ENCODE peak calls at places on chromosomes 4 and X, in six cellular contexts. M is brain microvascular endothelial cell, L is GM23338, K is stomach, U is MM.1S, F is lung. W is an unnamed sample.

GRCh38 chr4:39044947-39045734 is 12.9 kb upstream of the TMEM156 start:
- DNase-seq in L (peak), K (peak), M (no peak), F (no peak), U (no peak), W (no peak)

GRCh38 chrX:53374222-53374820 is 48.1 kb downstream of the SMC1A start:
- DNase-seq in U (no peak), M (no peak), L (no peak), F (no peak), K (no peak), W (no peak)

GRCh38 chrX:105658136-105658535 is 164.2 kb upstream of the NRK start:
- DNase-seq in F (no peak), U (no peak), L (no peak), K (no peak), M (peak), W (no peak)

GRCh38 chrX:71911023-71911730 is 532 bp downstream of the NHSL2 start:
- DNase-seq in F (no peak), L (peak), K (no peak), M (no peak), U (peak), W (no peak)

GRCh38 chrX:85928606-85929005 is 118.8 kb downstream of the CHM start:
- DNase-seq in M (no peak), F (no peak), K (no peak), L (no peak), U (no peak), W (no peak)

GRCh38 chr4:114857831-114858230 is 255.6 kb downstream of the NDST4 start:
- DNase-seq in L (peak), F (no peak), K (no peak), M (no peak), U (no peak), W (no peak)

GRCh38 chr4:139530833-139531427 is 25.1 kb downstream of the SETD7 start:
- DNase-seq in U (peak), M (peak), K (peak), F (peak), L (peak), W (no peak)

GRCh38 chrX:12113321-12113720 is 25.0 kb upstream of the FRMPD4 start:
- DNase-seq in U (no peak), F (no peak), L (no peak), K (no peak), M (no peak), W (no peak)

GRCh38 chr4:87038837-87039715 is 104.3 kb downstream of the AFF1 start:
- DNase-seq in U (no peak), M (peak), K (peak), L (peak), F (no peak), W (peak)

GRCh38 chrX:116317409-116317808 is 119.0 kb upstream of the SLC6A14 start:
- DNase-seq in L (peak), U (no peak), F (peak), K (peak), M (peak), W (no peak)

GRCh38 chr4:24778427-24779225 is 16.7 kb upstream of the SOD3 start:
- DNase-seq in K (no peak), L (no peak), U (no peak), M (peak), F (no peak), W (peak)

GRCh38 chr4:112766422-112766821 is 129.5 kb downstream of the LARP7 start:
- DNase-seq in L (peak), K (no peak), U (peak), F (no peak), M (peak), W (no peak)

GRCh38 chrX:155577682-155578081 is 35.1 kb downstream of the TMLHE start:
- DNase-seq in K (no peak), F (no peak), L (peak), U (peak), M (no peak), W (no peak)

GRCh38 chrX:115690554-115691216 is 129.7 kb downstream of the PLS3 start:
- DNase-seq in K (peak), M (peak), U (peak), L (peak), F (peak), W (peak)

GRCh38 chrX:137926090-137926489 is 360.2 kb downstream of the ZIC3 start:
- DNase-seq in L (peak), M (no peak), K (no peak), F (no peak), U (peak), W (no peak)

GRCh38 chrX:45428816-45429215 is 228.1 kb upstream of the DIPK2B start:
- DNase-seq in M (no peak), L (no peak), F (no peak), K (no peak), U (no peak), W (no peak)

GRCh38 chr4:130395871-130396270 is 1299.9 kb downstream of the C4orf33 start:
- DNase-seq in K (no peak), F (no peak), L (no peak), U (no peak), M (peak), W (no peak)

GRCh38 chr4:171751538-171751937 is 61.7 kb upstream of the GALNTL6 start:
- DNase-seq in M (no peak), U (no peak), F (no peak), L (no peak), K (no peak), W (no peak)

GRCh38 chr4:183906736-183907651 is 1.9 kb downstream of the STOX2 start:
- DNase-seq in L (peak), U (no peak), F (no peak), M (no peak), K (no peak), W (no peak)

GRCh38 chr4:101156619-101157310 is 190.6 kb downstream of the PPP3CA start:
- DNase-seq in U (no peak), F (no peak), M (no peak), K (no peak), L (no peak), W (no peak)

GRCh38 chr4:152894673-152895072 is 41.5 kb upstream of the FHDC1 start:
- DNase-seq in M (peak), U (no peak), L (no peak), F (no peak), K (no peak), W (no peak)

GRCh38 chr4:88109123-88109864 is 49.1 kb downstream of the ABCG2 start:
- DNase-seq in U (no peak), M (no peak), K (no peak), L (no peak), F (no peak), W (no peak)

GRCh38 chr4:99863804-99864203 is 30.4 kb downstream of the LAMTOR3 start:
- DNase-seq in U (no peak), M (peak), L (no peak), K (no peak), F (no peak), W (no peak)

GRCh38 chr4:81165853-81166430 is 49.1 kb downstream of the PRKG2 start:
- DNase-seq in U (no peak), M (no peak), L (no peak), F (no peak), K (no peak), W (no peak)

GRCh38 chr4:37815591-37815990 is 10.9 kb upstream of the PGM2 start:
- DNase-seq in F (no peak), L (no peak), K (no peak), M (no peak), U (no peak), W (no peak)

GRCh38 chr4:189974056-189974455 is 33.4 kb downstream of the FRG1 start:
- DNase-seq in F (no peak), M (peak), K (no peak), U (no peak), L (peak), W (no peak)

GRCh38 chrX:21838937-21839333 is 482 bp upstream of the MBTPS2 start:
- DNase-seq in K (no peak), M (no peak), U (peak), F (no peak), L (no peak), W (no peak)

GRCh38 chr4:117700111-117700892 is 334.0 kb upstream of the NDST3 start:
- DNase-seq in M (no peak), F (no peak), K (no peak), L (peak), U (peak), W (no peak)

GRCh38 chr4:121189811-121190210 is 25.7 kb upstream of the TNIP3 start:
- DNase-seq in L (no peak), M (no peak), K (no peak), U (peak), F (no peak), W (no peak)

GRCh38 chrX:7084841-7085240 is 62.7 kb upstream of the STS start:
- DNase-seq in F (no peak), U (no peak), M (no peak), K (no peak), L (no peak), W (no peak)

GRCh38 chr4:40547446-40548132 is 82.1 kb downstream of the RBM47 start:
- DNase-seq in K (no peak), M (no peak), U (no peak), F (no peak), L (no peak), W (no peak)

GRCh38 chr4:24753519-24753918 is 41.9 kb upstream of the SOD3 start:
- DNase-seq in L (no peak), U (no peak), K (no peak), M (peak), F (no peak), W (no peak)

GRCh38 chr4:156838761-156839160 is 132.8 kb downstream of the PDGFC start:
- DNase-seq in M (no peak), F (no peak), L (peak), U (no peak), K (no peak), W (no peak)

GRCh38 chrX:12825801-12826200 is 34.6 kb downstream of the PRPS2 start:
- DNase-seq in U (no peak), K (no peak), L (no peak), M (peak), F (no peak), W (no peak)

GRCh38 chr4:4344915-4345527 is 41.9 kb upstream of the NSG1 start:
- DNase-seq in F (no peak), K (no peak), L (no peak), M (no peak), U (peak), W (no peak)

GRCh38 chr4:89218587-89218986 is 89.0 kb downstream of the GPRIN3 start:
- DNase-seq in M (no peak), U (no peak), K (no peak), F (no peak), L (no peak), W (no peak)

GRCh38 chr4:19455196-19455595 is 796.5 kb upstream of the SLIT2 start:
- DNase-seq in U (no peak), L (no peak), F (no peak), K (no peak), M (no peak), W (no peak)

GRCh38 chr4:10496200-10496599 is 39.0 kb upstream of the ZNF518B start:
- DNase-seq in U (no peak), F (no peak), M (no peak), K (no peak), L (peak), W (no peak)

GRCh38 chr4:185810746-185811508 is 1.1 kb downstream of the SORBS2 start:
- DNase-seq in K (no peak), L (peak), M (no peak), F (no peak), U (no peak), W (no peak)
- H3K4me3 ChIP-seq in K (peak), L (no peak), M (peak), F (peak), U (no peak), W (no peak)

GRCh38 chr4:182576609-182577289 is 333.5 kb downstream of the TENM3 start:
- DNase-seq in F (no peak), L (peak), M (peak), U (no peak), K (no peak), W (no peak)
- H3K27ac ChIP-seq in F (no peak), L (peak), M (peak), U (no peak), K (no peak), W (no peak)

DNA sequence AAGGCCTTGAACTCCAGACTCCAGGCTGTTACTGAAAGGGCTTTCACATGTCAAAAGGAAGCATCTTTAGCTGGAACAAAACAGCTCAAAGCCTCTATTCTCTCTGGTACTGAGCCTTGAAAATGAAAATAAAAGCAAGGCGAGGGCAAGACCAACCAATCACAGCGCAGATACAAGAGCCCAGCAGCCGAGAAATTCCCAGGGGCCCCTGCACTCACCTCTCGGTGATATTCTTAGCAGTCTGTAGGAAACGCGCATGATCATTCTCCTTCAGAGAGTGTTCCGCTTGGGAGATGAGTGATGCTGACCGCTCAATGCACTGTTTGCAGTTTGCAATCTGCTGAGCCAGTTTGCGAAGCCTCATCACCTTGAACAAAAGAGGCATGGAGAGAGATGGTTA is 138.1 kb downstream of the MID1 start:
- DNase-seq in U (peak), K (no peak), M (no peak), L (no peak), F (no peak), W (no peak)
- H3K4me3 ChIP-seq in U (no peak), K (no peak), M (no peak), L (no peak), F (no peak), W (no peak)

GRCh38 chr4:134200811-134201215 is 776 bp downstream of the PABPC4L start:
- DNase-seq in M (no peak), L (no peak), F (no peak), U (no peak), K (no peak), W (no peak)
- H3K27ac ChIP-seq in M (peak), L (no peak), F (peak), U (no peak), K (no peak), W (peak)

GRCh38 chr4:84920591-84920990 is 45.9 kb downstream of the WDFY3 start:
- DNase-seq in L (no peak), M (peak), K (no peak), F (no peak), U (no peak), W (no peak)
- H3K4me3 ChIP-seq in L (no peak), M (no peak), K (no peak), F (no peak), U (no peak), W (no peak)

GRCh38 chr4:3202836-3203820 is 45.8 kb upstream of the MSANTD1 start:
- DNase-seq in L (no peak), M (no peak), U (no peak), K (no peak), F (no peak), W (peak)
- H3K27ac ChIP-seq in L (no peak), M (no peak), U (no peak), K (no peak), F (no peak), W (peak)

W was measured in gastrocnemius medialis.